ENCODE peak calls at places on chromosomes 7 and 10, in seven cellular contexts. One of them, this sample, is unnamed.

GRCh38 chr10:51422311-51423120 is 276.9 kb downstream of the CSTF2T start:
- DNase-seq in HCT116: peak
- DNase-seq in adrenal gland: peak
- DNase-seq in body of pancreas: peak
- DNase-seq in H54: peak
- DNase-seq in sigmoid colon: peak
- DNase-seq in vagina: no peak
- DNase-seq in this sample: peak

GRCh38 chr7:80974396-80975358 is 55.8 kb upstream of the SEMA3C start:
- DNase-seq in HCT116: no peak
- DNase-seq in adrenal gland: no peak
- DNase-seq in body of pancreas: no peak
- DNase-seq in H54: no peak
- DNase-seq in sigmoid colon: no peak
- DNase-seq in vagina: no peak
- DNase-seq in this sample: no peak

GRCh38 chr7:15778191-15778590 is 91.7 kb upstream of the MEOX2 start:
- DNase-seq in HCT116: no peak
- DNase-seq in adrenal gland: no peak
- DNase-seq in body of pancreas: no peak
- DNase-seq in H54: no peak
- DNase-seq in sigmoid colon: no peak
- DNase-seq in vagina: no peak
- DNase-seq in this sample: no peak

GRCh38 chr7:85160223-85160622 is 26.6 kb downstream of the SEMA3D start:
- DNase-seq in HCT116: no peak
- DNase-seq in adrenal gland: no peak
- DNase-seq in body of pancreas: no peak
- DNase-seq in H54: no peak
- DNase-seq in sigmoid colon: no peak
- DNase-seq in vagina: no peak
- DNase-seq in this sample: no peak

GRCh38 chr10:31623466-31623865 is 304.4 kb downstream of the ZEB1 start:
- DNase-seq in HCT116: no peak
- DNase-seq in adrenal gland: no peak
- DNase-seq in body of pancreas: no peak
- DNase-seq in H54: no peak
- DNase-seq in sigmoid colon: peak
- DNase-seq in vagina: no peak
- DNase-seq in this sample: no peak

GRCh38 chr7:2978403-2978802 is 65.3 kb downstream of the CARD11 start:
- DNase-seq in HCT116: no peak
- DNase-seq in adrenal gland: peak
- DNase-seq in body of pancreas: peak
- DNase-seq in H54: no peak
- DNase-seq in sigmoid colon: no peak
- DNase-seq in vagina: no peak
- DNase-seq in this sample: no peak

GRCh38 chr10:93461807-93462178 is 20.3 kb downstream of the MYOF start:
- DNase-seq in HCT116: peak
- DNase-seq in adrenal gland: no peak
- DNase-seq in body of pancreas: no peak
- DNase-seq in H54: no peak
- DNase-seq in sigmoid colon: peak
- DNase-seq in vagina: no peak
- DNase-seq in this sample: no peak

GRCh38 chr10:77836299-77836820 is 90.2 kb downstream of the DLG5 start:
- DNase-seq in HCT116: no peak
- DNase-seq in adrenal gland: peak
- DNase-seq in body of pancreas: peak
- DNase-seq in H54: no peak
- DNase-seq in sigmoid colon: no peak
- DNase-seq in vagina: no peak
- DNase-seq in this sample: peak

GRCh38 chr10:110613341-110613995 is 30.7 kb upstream of the RBM20 start:
- DNase-seq in HCT116: no peak
- DNase-seq in adrenal gland: no peak
- DNase-seq in body of pancreas: no peak
- DNase-seq in H54: no peak
- DNase-seq in sigmoid colon: no peak
- DNase-seq in vagina: no peak
- DNase-seq in this sample: no peak

GRCh38 chr7:13910805-13911551 is 78.5 kb downstream of the ETV1 start:
- DNase-seq in HCT116: no peak
- DNase-seq in adrenal gland: no peak
- DNase-seq in body of pancreas: no peak
- DNase-seq in H54: no peak
- DNase-seq in sigmoid colon: no peak
- DNase-seq in vagina: no peak
- DNase-seq in this sample: no peak

GRCh38 chr7:33807779-33808482 is 97.4 kb upstream of the BMPER start:
- DNase-seq in HCT116: peak
- DNase-seq in adrenal gland: no peak
- DNase-seq in body of pancreas: no peak
- DNase-seq in H54: peak
- DNase-seq in sigmoid colon: no peak
- DNase-seq in vagina: peak
- DNase-seq in this sample: peak

GRCh38 chr7:150368884-150369739 is 490 bp downstream of the REPIN1 start:
- DNase-seq in HCT116: peak
- DNase-seq in adrenal gland: peak
- DNase-seq in body of pancreas: peak
- DNase-seq in H54: peak
- DNase-seq in sigmoid colon: peak
- DNase-seq in vagina: no peak
- DNase-seq in this sample: peak

GRCh38 chr10:112137381-112137987 is 46.1 kb downstream of the GPAM start:
- DNase-seq in HCT116: peak
- DNase-seq in adrenal gland: peak
- DNase-seq in body of pancreas: peak
- DNase-seq in H54: peak
- DNase-seq in sigmoid colon: peak
- DNase-seq in vagina: no peak
- DNase-seq in this sample: peak

GRCh38 chr7:90626011-90626410 is 29.9 kb downstream of the CDK14 start:
- DNase-seq in HCT116: no peak
- DNase-seq in adrenal gland: no peak
- DNase-seq in body of pancreas: no peak
- DNase-seq in H54: no peak
- DNase-seq in sigmoid colon: no peak
- DNase-seq in vagina: no peak
- DNase-seq in this sample: no peak

GRCh38 chr7:77409739-77410545 is 6.2 kb downstream of the GSAP start:
- DNase-seq in HCT116: no peak
- DNase-seq in adrenal gland: no peak
- DNase-seq in body of pancreas: peak
- DNase-seq in H54: no peak
- DNase-seq in sigmoid colon: no peak
- DNase-seq in vagina: no peak
- DNase-seq in this sample: no peak

GRCh38 chr7:11170160-11170559 is 196.5 kb downstream of the PHF14 start:
- DNase-seq in HCT116: no peak
- DNase-seq in adrenal gland: no peak
- DNase-seq in body of pancreas: no peak
- DNase-seq in H54: no peak
- DNase-seq in sigmoid colon: no peak
- DNase-seq in vagina: no peak
- DNase-seq in this sample: no peak

GRCh38 chr10:98125940-98126631 is 8.4 kb upstream of the R3HCC1L start:
- DNase-seq in HCT116: no peak
- DNase-seq in adrenal gland: no peak
- DNase-seq in body of pancreas: no peak
- DNase-seq in H54: no peak
- DNase-seq in sigmoid colon: no peak
- DNase-seq in vagina: no peak
- DNase-seq in this sample: no peak

DNA sequence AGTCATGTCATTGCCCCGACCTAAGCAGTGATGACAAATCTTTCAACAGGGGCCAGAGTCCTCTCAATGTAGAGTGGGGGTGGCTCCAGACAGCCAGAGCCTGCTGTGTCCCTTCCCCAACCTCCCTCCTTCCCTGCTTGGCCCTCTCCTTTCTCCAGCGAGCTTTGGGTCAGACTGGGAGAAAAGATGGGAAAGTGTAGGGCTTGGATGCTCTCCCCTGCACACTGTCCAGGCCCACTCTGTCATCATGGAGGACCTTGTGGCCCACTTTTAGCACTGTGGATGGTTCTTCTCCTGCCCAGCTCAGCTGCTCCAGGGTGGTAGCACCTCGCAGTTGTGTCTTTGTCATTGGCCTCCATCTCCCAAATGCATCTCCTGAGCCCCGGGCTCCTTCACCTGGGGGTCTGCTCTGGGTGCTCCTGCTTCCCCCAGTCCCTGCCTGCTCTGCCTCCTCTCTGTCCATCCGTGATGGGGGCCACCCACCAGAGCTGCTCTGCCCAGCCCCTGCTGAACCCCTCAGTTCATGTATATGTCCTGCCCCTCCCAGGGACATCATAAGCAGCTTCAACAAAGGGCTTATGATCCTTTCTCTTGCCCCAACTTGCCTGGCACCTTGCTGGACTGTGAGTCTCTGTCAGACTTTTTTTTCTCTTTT is 37.5 kb downstream of the BTBD16 start:
- DNase-seq in HCT116: no peak
- DNase-seq in adrenal gland: no peak
- DNase-seq in body of pancreas: no peak
- DNase-seq in H54: no peak
- DNase-seq in sigmoid colon: no peak
- DNase-seq in vagina: peak
- DNase-seq in this sample: no peak
- TF ChIP-seq POLR2A in HCT116: no peak
- TF ChIP-seq POLR2A in adrenal gland: no peak
- TF ChIP-seq POLR2A in body of pancreas: no peak
- TF ChIP-seq POLR2A in H54: no peak
- TF ChIP-seq POLR2A in sigmoid colon: no peak
- TF ChIP-seq POLR2A in vagina: no peak
- TF ChIP-seq POLR2A in this sample: no peak

GRCh38 chr10:7788640-7789335 is 811 bp downstream of the ATP5F1C start:
- DNase-seq in HCT116: no peak
- DNase-seq in adrenal gland: peak
- DNase-seq in body of pancreas: peak
- DNase-seq in H54: no peak
- DNase-seq in sigmoid colon: no peak
- DNase-seq in vagina: no peak
- DNase-seq in this sample: peak

GRCh38 chr10:7787150-7787856 is 490 bp downstream of the KIN start:
- DNase-seq in HCT116: no peak
- DNase-seq in adrenal gland: no peak
- DNase-seq in body of pancreas: no peak
- DNase-seq in H54: no peak
- DNase-seq in sigmoid colon: no peak
- DNase-seq in vagina: peak
- DNase-seq in this sample: peak

GRCh38 chr10:7792541-7792940 is 4.6 kb downstream of the ATP5F1C start:
- DNase-seq in HCT116: no peak
- DNase-seq in adrenal gland: no peak
- DNase-seq in body of pancreas: no peak
- DNase-seq in H54: no peak
- DNase-seq in sigmoid colon: no peak
- DNase-seq in vagina: no peak
- DNase-seq in this sample: no peak

GRCh38 chr10:7787857-7788639 is at the start of the genes ATP5F1C and KIN:
- DNase-seq in HCT116: peak
- DNase-seq in adrenal gland: peak
- DNase-seq in body of pancreas: peak
- DNase-seq in H54: peak
- DNase-seq in sigmoid colon: peak
- DNase-seq in vagina: peak
- DNase-seq in this sample: peak

DNA sequence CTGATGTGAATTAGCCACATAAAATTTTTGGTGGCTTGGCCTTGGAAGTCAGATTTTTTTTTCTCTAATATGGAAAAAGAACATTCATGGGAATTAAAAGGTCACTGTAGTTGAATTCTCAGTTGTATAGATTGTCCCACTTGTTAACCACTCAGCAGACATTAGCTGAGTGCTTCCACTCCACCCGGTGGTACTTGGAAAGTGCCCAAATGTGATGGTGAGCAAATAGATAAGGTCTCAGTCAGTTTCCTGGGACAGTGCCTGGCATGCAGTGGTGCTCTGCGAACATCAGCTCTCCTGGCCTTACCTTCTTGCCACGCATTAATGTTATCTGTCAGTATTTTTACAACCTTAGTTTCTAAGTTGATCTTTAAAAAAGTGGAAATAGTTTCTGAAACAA is 1.4 kb downstream of the ATP5F1C start:
- DNase-seq in HCT116: no peak
- DNase-seq in adrenal gland: peak
- DNase-seq in body of pancreas: peak
- DNase-seq in H54: no peak
- DNase-seq in sigmoid colon: no peak
- DNase-seq in vagina: no peak
- DNase-seq in this sample: peak
- TF ChIP-seq POLR2A in HCT116: no peak
- TF ChIP-seq POLR2A in adrenal gland: no peak
- TF ChIP-seq POLR2A in body of pancreas: no peak
- TF ChIP-seq POLR2A in H54: no peak
- TF ChIP-seq POLR2A in sigmoid colon: no peak
- TF ChIP-seq POLR2A in vagina: no peak
- TF ChIP-seq POLR2A in this sample: no peak

DNA sequence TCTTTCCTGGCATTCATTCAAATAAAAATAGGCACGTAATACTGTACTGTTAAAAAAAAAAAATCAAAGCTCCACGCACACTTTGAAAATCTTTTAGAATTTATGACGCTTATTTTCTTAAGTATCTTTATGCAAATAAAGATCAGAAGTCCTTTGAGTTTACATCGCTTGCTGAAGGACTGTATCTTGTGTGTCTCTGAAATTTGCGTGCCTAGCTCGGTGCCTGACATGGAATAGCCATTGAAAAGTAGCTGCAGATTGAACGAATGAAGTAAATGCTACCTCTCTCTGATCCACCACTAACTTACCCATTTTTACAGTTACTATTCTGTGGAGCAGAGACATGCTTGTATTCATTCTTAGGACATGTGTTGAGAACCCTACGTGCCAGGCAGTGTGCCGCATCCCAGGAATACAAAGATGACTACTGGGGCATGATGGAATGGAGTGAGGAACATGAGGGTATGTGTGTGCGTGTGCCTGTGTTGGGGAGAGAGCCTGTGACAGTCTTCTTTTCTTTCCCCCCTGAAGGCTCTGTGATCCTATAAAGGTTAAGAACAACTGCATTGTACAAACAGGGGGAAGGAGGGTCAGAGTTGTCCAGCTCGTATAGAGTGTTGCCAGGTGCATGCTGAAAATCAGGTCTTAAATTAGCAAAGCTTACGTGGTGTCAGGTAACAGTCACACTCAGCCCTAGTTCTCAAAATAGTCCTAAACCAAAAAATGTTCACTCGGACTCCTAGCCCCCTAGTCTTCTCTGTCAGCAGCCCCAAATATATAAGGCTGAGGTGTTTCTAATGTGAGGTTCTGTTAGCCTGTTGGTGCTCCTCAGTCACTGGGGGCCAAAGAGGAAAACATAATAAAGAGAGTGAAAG is 161.8 kb downstream of the CELF2 start:
- DNase-seq in HCT116: no peak
- DNase-seq in adrenal gland: no peak
- DNase-seq in body of pancreas: no peak
- DNase-seq in H54: no peak
- DNase-seq in sigmoid colon: no peak
- DNase-seq in vagina: peak
- DNase-seq in this sample: no peak
- TF ChIP-seq POLR2A in HCT116: no peak
- TF ChIP-seq POLR2A in adrenal gland: no peak
- TF ChIP-seq POLR2A in body of pancreas: no peak
- TF ChIP-seq POLR2A in H54: no peak
- TF ChIP-seq POLR2A in sigmoid colon: no peak
- TF ChIP-seq POLR2A in vagina: no peak
- TF ChIP-seq POLR2A in this sample: no peak

GRCh38 chr7:129146237-129146979 is 1.9 kb downstream of the TSPAN33 start:
- DNase-seq in HCT116: no peak
- DNase-seq in adrenal gland: no peak
- DNase-seq in body of pancreas: no peak
- DNase-seq in H54: no peak
- DNase-seq in sigmoid colon: no peak
- DNase-seq in vagina: no peak
- DNase-seq in this sample: no peak
- TF ChIP-seq POLR2A in HCT116: no peak
- TF ChIP-seq POLR2A in adrenal gland: no peak
- TF ChIP-seq POLR2A in body of pancreas: no peak
- TF ChIP-seq POLR2A in H54: no peak
- TF ChIP-seq POLR2A in sigmoid colon: no peak
- TF ChIP-seq POLR2A in vagina: no peak
- TF ChIP-seq POLR2A in this sample: no peak

This sample was measured in erythroblast.